ENCODE peak calls at places on chromosomes 2 and 18, in four cellular contexts. O, A, T and W are unnamed samples.

GRCh38 chr2:237682901-237683670 is 55.7 kb downstream of the LRRFIP1 start:
- DNase-seq in A (no peak), T (no peak), O (no peak), W (no peak)

GRCh38 chr2:2910259-2910658 is 467.4 kb downstream of the EIPR1 start:
- DNase-seq in T (no peak), O (no peak), A (no peak), W (no peak)

GRCh38 chr2:167758292-167758691 is 489.1 kb downstream of the STK39 start:
- DNase-seq in A (no peak), O (no peak), T (no peak), W (no peak)

GRCh38 chr2:59826177-59826576 is 727.3 kb downstream of the BCL11A start:
- DNase-seq in O (no peak), A (no peak), T (no peak), W (no peak)

GRCh38 chr2:2698182-2699116 is 367.4 kb upstream of the MYT1L start:
- DNase-seq in T (no peak), A (no peak), O (peak; percentile 9), W (no peak)

GRCh38 chr18:10270160-10270571 is 184.3 kb upstream of the APCDD1 start:
- DNase-seq in O (peak; percentile 63), A (peak; percentile 44), T (no peak), W (peak; percentile 32)

GRCh38 chr2:112869258-112869842 is 32.8 kb upstream of the IL1B start:
- DNase-seq in A (peak; percentile 43), T (no peak), O (peak; percentile 82), W (no peak)

GRCh38 chr2:49236316-49236715 is 82.0 kb upstream of the FSHR start:
- DNase-seq in A (no peak), T (no peak), O (no peak), W (no peak)

GRCh38 chr18:32893915-32894314 is 121.1 kb upstream of the KLHL14 start:
- DNase-seq in T (no peak), A (no peak), O (peak; percentile 7), W (no peak)

GRCh38 chr2:169073211-169073971 is 4.0 kb downstream of the DHRS9 start:
- DNase-seq in A (no peak), T (no peak), O (no peak), W (no peak)
- H3K27ac ChIP-seq in A (no peak overlapping the region), T (no peak overlapping the region), O (no peak overlapping the region), W (no peak overlapping the region)

GRCh38 chr18:6605115-6605869 is 124.2 kb upstream of the ARHGAP28 start:
- DNase-seq in O (peak; percentile 16), A (peak; percentile 53), T (no peak), W (no peak)
- H3K27ac ChIP-seq in O (no peak overlapping the region), A (peak overlapping the region; percentile 74), T (no peak overlapping the region), W (no peak overlapping the region)

GRCh38 chr2:200713704-200714064 is 98.0 kb upstream of the BZW1 start:
- DNase-seq in O (no peak), A (no peak), T (no peak), W (no peak)
- H3K27ac ChIP-seq in O (peak overlapping the region; percentile 84), A (peak overlapping the region; percentile 15), T (peak overlapping the region; percentile 81), W (peak overlapping the region; percentile 87)

GRCh38 chr18:13513481-13513880 is 212.9 kb downstream of the FAM210A start:
- DNase-seq in O (no peak), A (no peak), T (no peak), W (no peak)
- H3K27ac ChIP-seq in O (no peak overlapping the region), A (no peak overlapping the region), T (no peak overlapping the region), W (no peak overlapping the region)

DNA sequence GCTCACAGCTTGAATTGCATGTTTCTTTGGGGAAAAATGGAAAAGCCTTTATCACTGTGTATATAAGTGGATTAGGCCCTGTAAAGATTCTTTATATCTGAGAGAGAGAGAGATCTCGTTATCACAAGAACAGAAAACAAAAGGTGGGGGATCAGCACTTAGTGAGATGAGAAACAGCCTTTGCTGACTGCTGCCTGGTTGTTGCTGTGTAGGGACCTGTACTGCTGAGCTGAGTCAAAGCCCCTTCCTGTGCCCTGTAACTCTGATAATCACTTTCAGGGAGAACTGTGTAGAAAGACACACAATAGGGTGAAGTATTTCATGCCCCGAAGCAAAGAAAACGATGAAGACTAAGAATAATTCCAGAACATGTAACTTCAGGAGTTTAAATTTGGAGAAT is 30.6 kb upstream of the FAM237A start:
- DNase-seq in O (no peak), T (no peak), A (no peak), W (no peak)
- H3K27ac ChIP-seq in O (no peak overlapping the region), T (no peak overlapping the region), A (no peak overlapping the region), W (no peak overlapping the region)